ENCODE peak calls at places on chromosomes 5 and 9, in four cellular contexts. W is NB4, I is fibroblast of lung, G is Caco-2. S is an unnamed sample.
A peak's percentile ranks its signal among the peaks of the same experiment; 100 is the strongest.

GRCh38 chr9:80678906-80679305 is 1010.4 kb downstream of the TLE1 start:
- DNase-seq in G (no peak), I (no peak), W (no peak), S (no peak)

GRCh38 chr5:135365281-135365680 is 33.8 kb downstream of the MACROH2A1 start:
- DNase-seq in G (no peak), W (no peak), I (no peak), S (no peak)

GRCh38 chr9:105138306-105138801 is 106.1 kb upstream of the SLC44A1 start:
- DNase-seq in W (no peak), I (peak; percentile 82), G (no peak), S (no peak)

GRCh38 chr9:97366476-97366875 is 45.4 kb upstream of the TDRD7 start:
- DNase-seq in W (peak; percentile 52), I (no peak), G (no peak), S (no peak)

GRCh38 chr9:103430469-103430868 is 435.3 kb downstream of the CYLC2 start:
- DNase-seq in W (no peak), G (no peak), I (no peak), S (no peak)

GRCh38 chr5:125582358-125582757 is 835.9 kb upstream of the ZNF608 start:
- DNase-seq in I (peak; percentile 89), G (no peak), W (no peak), S (no peak)

GRCh38 chr5:90983148-90983547 is 400.0 kb downstream of the ARRDC3 start:
- DNase-seq in I (peak; percentile 98), W (peak; percentile 82), G (no peak), S (no peak)

GRCh38 chr5:11477786-11478185 is 426.5 kb downstream of the CTNND2 start:
- DNase-seq in G (no peak), W (no peak), I (no peak), S (no peak)

GRCh38 chr5:124972703-124973102 is 226.3 kb upstream of the ZNF608 start:
- DNase-seq in G (no peak), W (no peak), I (no peak), S (no peak)

GRCh38 chr9:101235105-101235866 is 149.5 kb downstream of the BAAT start:
- DNase-seq in G (peak; percentile 16), I (no peak), W (peak; percentile 39), S (no peak)

GRCh38 chr9:13427587-13427986 is 148.1 kb upstream of the MPDZ start:
- DNase-seq in G (peak; percentile 0), W (peak; percentile 72), I (peak; percentile 81), S (no peak)

GRCh38 chr9:88954073-88954472 is 37.2 kb upstream of the S1PR3 start:
- DNase-seq in G (no peak), I (no peak), W (peak; percentile 57), S (no peak)

GRCh38 chr5:105088961-105089360 is 1526.4 kb upstream of the NUDT12 start:
- DNase-seq in W (no peak), G (no peak), I (no peak), S (no peak)

GRCh38 chr5:9059920-9060691 is 485.8 kb downstream of the SEMA5A start:
- DNase-seq in W (no peak), G (no peak), I (peak; percentile 100), S (peak; percentile 47)

GRCh38 chr5:78417026-78417425 is 56.6 kb downstream of the SCAMP1 start:
- DNase-seq in I (no peak), W (no peak), G (no peak), S (no peak)

GRCh38 chr9:85484235-85484634 is 257.5 kb downstream of the AGTPBP1 start:
- DNase-seq in G (no peak), I (no peak), W (no peak), S (no peak)

DNA sequence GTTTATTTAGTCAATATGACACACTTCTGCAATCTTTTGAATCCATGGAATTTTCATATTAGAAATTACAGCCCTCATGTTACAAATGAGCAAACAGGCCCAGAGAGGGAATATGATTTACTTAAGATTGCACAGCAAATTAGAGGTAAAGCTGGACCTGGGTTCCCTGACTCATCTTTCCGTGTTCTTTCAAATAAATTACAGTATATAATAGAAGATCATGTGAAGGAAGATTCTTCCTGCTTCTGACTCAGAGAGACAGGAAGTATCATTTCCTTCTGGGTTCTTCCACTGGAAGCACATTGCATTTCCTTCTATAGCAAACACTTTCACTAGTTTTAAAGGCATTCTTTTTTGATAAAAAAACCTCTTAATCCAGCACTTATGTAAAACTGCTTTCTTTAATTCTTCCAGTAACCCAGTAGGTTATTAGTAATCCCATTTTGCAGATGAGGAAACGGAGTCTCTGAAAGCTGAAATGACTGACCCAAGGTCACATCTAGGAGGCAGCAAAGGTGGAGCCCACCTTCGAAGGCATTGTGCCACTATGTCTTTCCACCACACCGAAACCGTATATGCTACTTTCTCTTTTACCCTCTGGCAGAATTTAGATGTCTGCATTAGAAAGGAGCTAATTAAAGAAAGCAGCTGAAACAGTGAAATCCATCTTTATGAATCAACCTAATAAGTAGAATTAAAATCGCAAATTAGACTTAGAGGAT is 566.7 kb upstream of the KLF4 start:
- DNase-seq in I (peak; percentile 39), G (no peak), W (no peak), S (no peak)
- H3K4me3 ChIP-seq in I (no peak overlapping the region), G (no peak overlapping the region), W (no peak overlapping the region), S (no peak overlapping the region)

DNA sequence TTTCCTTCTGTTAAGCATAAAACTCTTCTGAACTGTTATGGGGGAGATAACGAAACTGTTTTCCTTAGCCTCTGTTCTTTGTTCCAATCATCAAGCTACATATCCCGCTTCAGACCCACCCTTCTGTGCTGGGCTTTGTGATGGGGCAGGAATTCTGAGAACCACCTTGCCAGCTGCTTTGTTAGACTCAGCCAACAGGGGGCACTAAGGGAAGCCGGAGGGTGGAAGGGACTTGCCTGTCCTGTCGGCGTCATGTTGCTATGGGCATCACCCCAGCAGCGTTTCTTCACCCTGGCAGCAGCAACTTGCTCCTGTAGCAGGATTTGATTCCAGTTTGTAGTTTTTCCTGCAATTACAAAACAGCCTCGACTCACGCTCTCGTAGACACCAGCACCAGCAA is 169.1 kb downstream of the CAAP1 start:
- DNase-seq in G (peak; percentile 13), I (peak; percentile 2), W (peak; percentile 4), S (no peak)
- H3K4me3 ChIP-seq in G (no peak overlapping the region), I (no peak overlapping the region), W (no peak overlapping the region), S (peak overlapping the region; percentile 12)

GRCh38 chr9:129202613-129203555 is 24.8 kb upstream of the IER5L start:
- DNase-seq in G (peak; percentile 92), W (peak; percentile 65), I (peak; percentile 74), S (peak; percentile 96)

GRCh38 chr9:129206401-129206800 is 28.3 kb upstream of the IER5L start:
- DNase-seq in W (no peak), G (no peak), I (no peak), S (no peak)

GRCh38 chr9:129201289-129201688 is 23.2 kb upstream of the IER5L start:
- DNase-seq in G (no peak), I (no peak), W (no peak), S (no peak)

GRCh38 chr9:129204840-129205239 is 26.8 kb upstream of the IER5L start:
- DNase-seq in W (no peak), I (no peak), G (no peak), S (no peak)

DNA sequence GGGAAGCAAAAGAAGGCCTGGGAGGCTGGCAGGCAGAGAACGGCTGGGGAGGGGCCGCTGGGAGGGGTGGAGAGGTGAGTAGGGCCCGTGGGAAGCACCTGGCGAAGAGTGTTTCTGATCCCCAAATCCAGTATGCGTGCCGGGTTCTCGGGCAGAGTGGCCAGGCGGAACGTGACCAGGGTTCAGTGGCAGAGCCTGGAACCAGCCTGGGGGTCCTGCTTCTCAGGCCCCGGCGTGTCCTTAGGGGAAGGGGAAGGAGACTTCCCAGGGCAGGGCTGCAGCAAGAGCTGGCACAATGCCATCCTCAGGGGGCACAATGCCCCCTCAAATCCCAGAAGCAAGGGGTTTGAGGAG is 25.5 kb upstream of the IER5L start:
- DNase-seq in W (no peak), I (no peak), G (no peak), S (no peak)
- H3K4me3 ChIP-seq in W (no peak overlapping the region), I (peak overlapping the region; percentile 59), G (no peak overlapping the region), S (peak overlapping the region; percentile 85)

DNA sequence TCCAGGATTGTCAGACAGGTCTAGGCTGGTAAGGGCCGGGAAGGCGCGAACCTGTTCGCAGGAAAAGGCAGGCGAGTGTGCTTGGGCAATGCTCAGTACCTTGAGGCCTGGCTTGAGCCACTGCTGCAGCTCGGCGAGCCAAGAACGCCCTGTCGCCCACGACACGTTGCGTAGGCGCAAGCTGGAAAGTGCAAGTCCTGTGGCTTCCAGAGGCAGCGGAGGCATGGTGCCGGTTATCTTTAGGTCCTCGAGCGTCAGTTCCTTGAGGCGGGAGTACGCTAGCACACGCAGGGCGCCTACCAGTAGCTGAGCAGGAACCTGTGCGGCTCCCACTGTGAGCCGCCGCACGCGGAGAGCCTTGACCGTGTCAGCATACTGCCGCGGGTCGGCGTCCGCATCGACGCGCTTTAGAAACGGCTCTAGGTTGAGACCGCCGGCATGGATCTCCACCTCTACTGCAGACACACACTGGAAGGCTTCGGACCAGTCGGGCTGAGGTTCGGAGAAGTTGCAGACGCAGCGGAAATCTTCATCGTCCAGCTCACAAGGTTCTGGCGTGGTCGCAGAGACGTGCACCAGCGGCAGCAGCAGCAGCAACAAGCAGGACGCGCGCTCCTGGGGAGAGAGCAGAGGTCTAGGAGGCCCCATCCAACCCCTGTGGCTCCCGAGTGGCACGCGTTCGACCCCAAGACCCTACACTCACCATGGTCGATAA is 452 bp downstream of the CD14 start:
- DNase-seq in I (peak; percentile 32), W (no peak), G (peak; percentile 59), S (peak; percentile 91)
- H3K4me3 ChIP-seq in I (peak overlapping the region; percentile 53), W (no peak overlapping the region), G (peak overlapping the region; percentile 49), S (peak overlapping the region; percentile 62)

DNA sequence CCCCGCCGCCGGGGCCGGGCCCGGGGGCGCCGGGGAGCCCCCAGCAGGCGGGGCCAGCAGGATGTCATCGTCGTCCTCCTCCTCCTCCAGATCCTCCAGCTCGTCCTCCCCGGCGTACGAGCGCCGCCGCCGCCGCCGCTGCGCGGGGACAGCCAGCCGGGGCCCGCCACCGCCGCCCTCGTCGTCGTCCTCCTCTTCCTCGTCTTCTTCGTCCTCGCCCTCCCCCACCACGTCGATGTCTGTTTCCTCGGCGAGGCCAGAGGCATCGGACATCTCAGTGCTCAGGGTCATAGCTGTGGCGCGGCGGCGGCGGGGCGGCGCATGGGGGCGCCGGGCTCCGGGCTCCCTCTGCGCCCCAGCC is 525 bp downstream of the FOXD1 start:
- DNase-seq in W (no peak), G (peak; percentile 42), I (no peak), S (no peak)
- H3K4me3 ChIP-seq in W (no peak overlapping the region), G (peak overlapping the region; percentile 68), I (peak overlapping the region; percentile 62), S (peak overlapping the region; percentile 64)